ENCODE peak calls at places on chromosome 5, in five cellular contexts. A is dorsolateral prefrontal cortex; G is progenitor cell of endocrine pancreas; V is uterus; N is naive thymus-derived CD4-positive, alpha-beta T cell. J is an unnamed sample.

GRCh38 chr5:123690821-123691220 is 178.8 kb downstream of the CSNK1G3 start:
- DNase-seq in A (no peak), V (no peak), G (no peak), N (no peak), J (no peak)

GRCh38 chr5:112124788-112125187 is 294.3 kb downstream of the EPB41L4A start:
- DNase-seq in V (no peak), G (no peak), N (no peak), A (no peak), J (no peak)

GRCh38 chr5:140328036-140328764 is 18.2 kb downstream of the HBEGF start:
- DNase-seq in G (no peak), V (no peak), N (no peak), A (no peak), J (no peak)

GRCh38 chr5:154603978-154604679 is 126.1 kb upstream of the HAND1 start:
- DNase-seq in A (no peak), G (no peak), V (no peak), N (no peak), J (no peak)

GRCh38 chr5:73901045-73901444 is 275.0 kb downstream of the ARHGEF28 start:
- DNase-seq in N (no peak), G (no peak), V (peak), A (no peak), J (no peak)

GRCh38 chr5:89449392-89450148 is 566.6 kb upstream of the MEF2C start:
- DNase-seq in V (no peak), N (no peak), G (no peak), A (no peak), J (no peak)

GRCh38 chr5:88643315-88643714 is 239.7 kb downstream of the MEF2C start:
- DNase-seq in V (no peak), G (no peak), N (no peak), A (no peak), J (no peak)

GRCh38 chr5:130966990-130967389 is 198.1 kb downstream of the HINT1 start:
- DNase-seq in G (no peak), A (no peak), V (no peak), N (no peak), J (no peak)

GRCh38 chr5:105639511-105639910 is 2031.2 kb downstream of the EFNA5 start:
- DNase-seq in V (no peak), G (no peak), N (no peak), A (no peak), J (no peak)

GRCh38 chr5:11894992-11895391 is 9.3 kb downstream of the CTNND2 start:
- DNase-seq in N (no peak), V (no peak), G (no peak), A (no peak), J (no peak)

GRCh38 chr5:107687937-107688336 is 17.2 kb upstream of the EFNA5 start:
- DNase-seq in N (no peak), V (no peak), G (no peak), A (no peak), J (no peak)

GRCh38 chr5:79890871-79891249 is 100.2 kb downstream of the MTX3 start:
- DNase-seq in N (no peak), A (no peak), G (no peak), V (no peak), J (no peak)

GRCh38 chr5:112263469-112263868 is 155.6 kb downstream of the EPB41L4A start:
- DNase-seq in N (no peak), A (no peak), V (no peak), G (no peak), J (no peak)

GRCh38 chr5:170296935-170297588 is 515 bp downstream of the LCP2 start:
- DNase-seq in A (no peak), G (no peak), V (no peak), N (no peak), J (no peak)

GRCh38 chr5:56083286-56083854 is 88.6 kb upstream of the IL6ST start:
- DNase-seq in N (no peak), G (no peak), A (no peak), V (no peak), J (no peak)

GRCh38 chr5:119022017-119022745 is 33.8 kb upstream of the DTWD2 start:
- DNase-seq in N (peak), V (no peak), G (no peak), A (no peak), J (no peak)

GRCh38 chr5:161548472-161549094 is 2.1 kb upstream of the GABRB2 start:
- DNase-seq in N (no peak), V (no peak), G (peak), A (no peak), J (peak)

GRCh38 chr5:132887326-132887725 is 13.9 kb downstream of the LEAP2 start:
- DNase-seq in V (no peak), A (no peak), N (no peak), G (no peak), J (no peak)

GRCh38 chr5:112143684-112144083 is 275.4 kb downstream of the EPB41L4A start:
- DNase-seq in V (no peak), A (no peak), N (no peak), G (no peak), J (no peak)

GRCh38 chr5:127940854-127941253 is 142.7 kb upstream of the SLC12A2 start:
- DNase-seq in A (no peak), G (no peak), V (no peak), N (no peak), J (no peak)

GRCh38 chr5:123014689-123015088 is 21.8 kb downstream of the PPIC start:
- DNase-seq in V (no peak), G (no peak), A (no peak), N (no peak), J (no peak)

GRCh38 chr5:115555084-115555633 is 10.6 kb upstream of the FEM1C start:
- DNase-seq in A (no peak), N (no peak), V (no peak), G (no peak), J (no peak)

GRCh38 chr5:179765400-179765799 is 28.4 kb upstream of the LTC4S start:
- DNase-seq in G (no peak), V (no peak), N (no peak), A (no peak), J (peak)

GRCh38 chr5:150296496-150296895 is 6.2 kb downstream of the ARSI start:
- DNase-seq in A (no peak), V (no peak), N (no peak), G (no peak), J (no peak)

GRCh38 chr5:72412283-72413055 is 92.3 kb downstream of the PTCD2 start:
- DNase-seq in V (no peak), N (no peak), G (no peak), A (no peak), J (no peak)

J was measured in glutamatergic neuron.